ENCODE peak calls at places on chromosomes 16 and 17, in ten cellular contexts. Q is AG04450, J is NCI-H1930, D is mucosa of gallbladder, M is mesendoderm, O is amygdala, A is HuH-7, R is SJSA1, U is GM12892, H is Right ventricle myocardium superior. T is an unnamed sample.

GRCh38 chr17:67374329-67375053 is 2.6 kb upstream of the PITPNC1 start:
- DNase-seq in M (peak; percentile 90), U (peak; percentile 45), H (peak; percentile 96), O (peak; percentile 64), Q (peak; percentile 63), J (peak; percentile 76), D (peak; percentile 86), R (peak; percentile 94), A (peak; percentile 85), T (peak; percentile 44)

GRCh38 chr16:68037820-68038597 is 14.9 kb downstream of the DUS2 start:
- DNase-seq in H (no peak), Q (no peak), D (no peak), A (no peak), R (no peak), M (no peak), U (no peak), O (no peak), J (no peak), T (peak; percentile 25)

GRCh38 chr16:24748242-24748641 is 18.8 kb downstream of the TNRC6A start:
- DNase-seq in D (peak; percentile 25), M (no peak), Q (peak; percentile 74), O (no peak), H (no peak), U (no peak), A (no peak), R (peak; percentile 80), J (no peak), T (no peak)

GRCh38 chr16:31390504-31391043 is 2.6 kb upstream of the ITGAD start:
- DNase-seq in Q (no peak), R (no peak), J (no peak), D (no peak), U (no peak), H (no peak), A (no peak), M (no peak), O (no peak), T (no peak)

GRCh38 chr16:17104654-17105053 is 366.1 kb downstream of the XYLT1 start:
- DNase-seq in J (no peak), H (no peak), A (no peak), R (no peak), M (no peak), U (no peak), Q (no peak), O (no peak), D (no peak), T (no peak)

GRCh38 chr16:22188595-22189442 is 17.3 kb upstream of the EEF2K start:
- DNase-seq in U (no peak), D (peak; percentile 78), H (peak; percentile 65), Q (peak; percentile 86), M (peak; percentile 83), J (peak; percentile 55), A (peak; percentile 69), R (peak; percentile 79), O (peak; percentile 41), T (peak; percentile 65)

GRCh38 chr17:40490289-40490853 is 11.1 kb downstream of the TNS4 start:
- DNase-seq in M (peak; percentile 88), D (peak; percentile 67), Q (peak; percentile 59), R (no peak), O (peak; percentile 34), H (peak; percentile 63), J (no peak), A (no peak), U (no peak), T (no peak)

GRCh38 chr17:66214893-66215528 is 14.2 kb downstream of the APOH start:
- DNase-seq in D (no peak), O (no peak), M (no peak), Q (no peak), H (no peak), R (no peak), J (peak; percentile 44), U (no peak), A (no peak), T (no peak)

GRCh38 chr17:81346090-81346907 is 49.0 kb upstream of the BAHCC1 start:
- DNase-seq in D (peak; percentile 98), A (peak; percentile 98), H (peak; percentile 100), M (peak; percentile 98), O (peak; percentile 92), U (peak; percentile 98), Q (peak; percentile 81), R (peak; percentile 100), J (peak; percentile 99), T (peak; percentile 100)

GRCh38 chr17:70168979-70169706 is at the start of gene KCNJ2:
- DNase-seq in M (peak; percentile 91), H (peak; percentile 93), O (peak; percentile 89), A (peak; percentile 70), U (peak; percentile 57), D (peak; percentile 89), R (peak; percentile 76), Q (no peak), J (peak; percentile 93), T (peak; percentile 67)

GRCh38 chr16:87835882-87836331 is 33.4 kb downstream of the SLC7A5 start:
- DNase-seq in J (no peak), A (no peak), M (no peak), Q (no peak), O (no peak), H (peak; percentile 63), U (no peak), R (no peak), D (no peak), T (no peak)

GRCh38 chr17:17305282-17305801 is 2.2 kb downstream of the NT5M start:
- DNase-seq in Q (no peak), U (peak; percentile 61), A (no peak), M (no peak), H (peak; percentile 35), D (no peak), J (no peak), O (no peak), R (no peak), T (peak; percentile 85)

GRCh38 chr16:22628994-22629393 is 118.3 kb downstream of the NPIPB5 start:
- DNase-seq in H (no peak), U (no peak), D (no peak), J (no peak), M (no peak), R (no peak), O (no peak), Q (no peak), A (no peak), T (no peak)

GRCh38 chr16:56789360-56789759 is 59.4 kb downstream of the NUP93 start:
- DNase-seq in H (peak; percentile 40), J (peak; percentile 29), M (peak; percentile 40), R (no peak), U (no peak), D (peak; percentile 39), A (peak; percentile 10), O (no peak), Q (no peak), T (no peak)

GRCh38 chr17:75785016-75785769 is 587 bp downstream of the UNK start:
- DNase-seq in O (peak; percentile 90), J (peak; percentile 92), M (peak; percentile 97), Q (peak; percentile 73), A (no peak), R (peak; percentile 98), U (no peak), H (peak; percentile 93), D (peak; percentile 93), T (no peak)

GRCh38 chr16:12024429-12024828 is 47.9 kb downstream of the SNX29 start:
- DNase-seq in M (no peak), U (no peak), R (no peak), J (no peak), O (no peak), H (no peak), A (peak; percentile 64), Q (no peak), D (peak; percentile 62), T (no peak)

GRCh38 chr17:66982011-66982508 is 17.6 kb downstream of the CACNG4 start:
- DNase-seq in A (no peak), M (no peak), O (no peak), J (no peak), Q (no peak), H (no peak), R (peak; percentile 66), D (no peak), U (no peak), T (no peak)

GRCh38 chr16:48386559-48387312 is 1.5 kb upstream of the SIAH1 start:
- DNase-seq in H (no peak), D (no peak), J (no peak), Q (no peak), M (no peak), U (no peak), A (no peak), R (no peak), O (no peak), T (no peak)

GRCh38 chr17:36104601-36105000 is 974 bp downstream of the CCL4 start:
- DNase-seq in J (no peak), A (no peak), U (no peak), D (no peak), M (no peak), R (no peak), O (no peak), Q (no peak), H (no peak), T (no peak)

GRCh38 chr16:15592324-15592723 is 50.6 kb downstream of the MARF1 start:
- DNase-seq in Q (no peak), A (no peak), R (no peak), M (no peak), U (no peak), J (no peak), D (peak; percentile 19), O (no peak), H (no peak), T (no peak)

GRCh38 chr17:82696916-82697807 is 1.3 kb downstream of the RAB40B start:
- DNase-seq in R (no peak), M (no peak), J (no peak), U (no peak), Q (no peak), D (no peak), O (peak; percentile 18), A (no peak), H (peak; percentile 36), T (no peak)

GRCh38 chr17:10120749-10121148 is 77.7 kb downstream of the GAS7 start:
- DNase-seq in D (no peak), M (no peak), U (no peak), Q (no peak), J (no peak), H (no peak), R (no peak), A (no peak), O (no peak), T (no peak)

GRCh38 chr17:63696381-63696961 is 3.5 kb downstream of the LIMD2 start:
- DNase-seq in H (no peak), D (no peak), A (peak; percentile 73), M (peak; percentile 94), R (no peak), J (peak; percentile 25), U (no peak), O (no peak), Q (no peak), T (no peak)

GRCh38 chr17:64202683-64203430 is 60.2 kb downstream of the TEX2 start:
- DNase-seq in H (no peak), R (peak; percentile 64), A (no peak), D (no peak), J (no peak), O (peak; percentile 43), M (peak; percentile 71), Q (no peak), U (no peak), T (no peak)

GRCh38 chr17:79019631-79020584 is 4.1 kb upstream of the C1QTNF1 start:
- DNase-seq in U (peak; percentile 8), Q (peak; percentile 56), D (peak; percentile 60), A (no peak), H (peak; percentile 81), M (peak; percentile 70), R (no peak), O (no peak), J (no peak), T (no peak)

GRCh38 chr17:67071595-67071994 is 27.2 kb downstream of the CACNG1 start:
- DNase-seq in Q (no peak), D (no peak), R (no peak), A (no peak), U (no peak), M (no peak), H (no peak), J (no peak), O (no peak), T (no peak)

GRCh38 chr17:80559688-80560290 is 15.2 kb downstream of the RPTOR start:
- DNase-seq in D (no peak), O (no peak), A (no peak), Q (peak; percentile 71), H (no peak), M (no peak), U (no peak), J (no peak), R (no peak), T (no peak)

GRCh38 chr17:29379084-29379811 is 10.9 kb upstream of the TAOK1 start:
- DNase-seq in J (no peak), U (no peak), O (peak; percentile 24), H (no peak), D (no peak), R (no peak), A (no peak), M (peak; percentile 26), Q (no peak), T (no peak)